ENCODE peak calls at places on chromosome 9, in six cellular contexts. F is cardiac muscle cell, B is right lobe of liver, U is fibroblast of villous mesenchyme, S is GM10248, E is psoas muscle. H is an unnamed sample.

GRCh38 chr9:89387970-89388867 is 69.9 kb downstream of the SECISBP2 start:
- DNase-seq in S (no peak), F (peak; percentile 93), B (peak; percentile 82), E (peak; percentile 76), U (peak; percentile 98), H (no peak)

GRCh38 chr9:126915281-126915816 is 767 bp downstream of the RALGPS1 start:
- DNase-seq in S (no peak), F (no peak), B (peak; percentile 61), U (no peak), E (peak; percentile 21), H (peak; percentile 95)

GRCh38 chr9:98995971-98996504 is 52.3 kb downstream of the COL15A1 start:
- DNase-seq in B (no peak), U (no peak), F (no peak), E (no peak), S (no peak), H (no peak)

GRCh38 chr9:25864509-25864908 is 186.3 kb upstream of the TUSC1 start:
- DNase-seq in E (no peak), F (peak; percentile 2), B (no peak), U (no peak), S (no peak), H (no peak)

GRCh38 chr9:88829276-88829675 is 162.0 kb upstream of the S1PR3 start:
- DNase-seq in B (no peak), U (no peak), F (no peak), S (no peak), E (no peak), H (no peak)

GRCh38 chr9:110994771-110995241 is 43.5 kb downstream of the LPAR1 start:
- DNase-seq in E (no peak), U (peak; percentile 77), S (no peak), B (no peak), F (peak; percentile 22), H (no peak)

GRCh38 chr9:95494416-95495371 is 22.1 kb downstream of the PTCH1 start:
- DNase-seq in E (no peak), S (peak; percentile 81), U (peak; percentile 56), B (no peak), F (no peak), H (peak; percentile 87)

GRCh38 chr9:127316586-127317383 is 52.2 kb downstream of the GARNL3 start:
- DNase-seq in E (no peak), B (no peak), S (no peak), F (no peak), U (no peak), H (no peak)

GRCh38 chr9:129486496-129487306 is 134.2 kb downstream of the C9orf50 start:
- DNase-seq in B (peak; percentile 92), U (peak; percentile 60), E (peak; percentile 83), S (no peak), F (peak; percentile 76), H (peak; percentile 67)

GRCh38 chr9:130443840-130444492 is 795 bp upstream of the ASS1 start:
- DNase-seq in F (peak; percentile 39), U (no peak), S (no peak), E (peak; percentile 65), B (peak; percentile 87), H (no peak)

GRCh38 chr9:33082135-33082534 is 5.7 kb upstream of the SMU1 start:
- DNase-seq in F (no peak), B (peak; percentile 74), S (no peak), E (no peak), U (no peak), H (no peak)

GRCh38 chr9:121992571-121993212 is 100.4 kb downstream of the TTLL11 start:
- DNase-seq in E (peak; percentile 43), F (peak; percentile 84), S (peak; percentile 70), B (peak; percentile 59), U (peak; percentile 83), H (peak; percentile 75)

DNA sequence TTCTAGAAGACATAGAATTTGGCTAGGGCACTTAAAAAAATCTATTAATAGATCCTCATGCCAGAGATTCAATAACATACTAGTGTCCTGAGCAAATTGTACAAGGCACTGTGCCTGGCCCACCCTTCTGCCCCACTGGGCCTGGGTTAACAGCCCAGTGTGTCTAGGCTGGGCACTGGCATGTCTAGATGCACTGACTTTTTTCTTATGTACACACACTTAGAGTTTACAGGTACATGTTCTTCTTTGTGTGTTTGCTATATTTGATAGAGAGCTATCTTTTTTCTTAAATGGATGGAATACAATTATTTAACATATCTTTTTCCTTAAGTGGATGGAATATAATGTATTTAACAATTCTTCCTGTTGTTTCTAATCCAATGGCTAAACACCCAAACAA is 241.5 kb downstream of the AUH start:
- DNase-seq in U (no peak), E (no peak), F (no peak), S (no peak), B (no peak), H (no peak)
- TF ChIP-seq CTCF in U (no peak), E (no peak), F (no peak), S (no peak), B (no peak), H (no peak)

GRCh38 chr9:136564379-136564988 is 18.6 kb upstream of the NOTCH1 start:
- DNase-seq in E (peak; percentile 78), U (peak; percentile 91), S (peak; percentile 84), B (peak; percentile 85), F (peak; percentile 85), H (peak; percentile 81)
- TF ChIP-seq CTCF in E (no peak), U (peak; percentile 30), S (peak; percentile 28), B (peak; percentile 6), F (peak; percentile 19), H (no peak)

GRCh38 chr9:101727621-101728524 is 10.6 kb downstream of the GRIN3A start:
- DNase-seq in F (peak; percentile 12), B (no peak), E (no peak), S (peak; percentile 29), U (peak; percentile 3), H (peak; percentile 66)
- TF ChIP-seq CTCF in F (peak; percentile 51), B (peak; percentile 62), E (peak; percentile 31), S (peak; percentile 50), U (peak; percentile 55), H (peak; percentile 64)

GRCh38 chr9:79254900-79255651 is 316.7 kb upstream of the TLE4 start:
- DNase-seq in B (no peak), S (no peak), U (no peak), F (peak; percentile 24), E (no peak), H (peak; percentile 72)
- TF ChIP-seq CTCF in B (no peak), S (no peak), U (peak; percentile 38), F (peak; percentile 25), E (no peak), H (peak; percentile 75)

DNA sequence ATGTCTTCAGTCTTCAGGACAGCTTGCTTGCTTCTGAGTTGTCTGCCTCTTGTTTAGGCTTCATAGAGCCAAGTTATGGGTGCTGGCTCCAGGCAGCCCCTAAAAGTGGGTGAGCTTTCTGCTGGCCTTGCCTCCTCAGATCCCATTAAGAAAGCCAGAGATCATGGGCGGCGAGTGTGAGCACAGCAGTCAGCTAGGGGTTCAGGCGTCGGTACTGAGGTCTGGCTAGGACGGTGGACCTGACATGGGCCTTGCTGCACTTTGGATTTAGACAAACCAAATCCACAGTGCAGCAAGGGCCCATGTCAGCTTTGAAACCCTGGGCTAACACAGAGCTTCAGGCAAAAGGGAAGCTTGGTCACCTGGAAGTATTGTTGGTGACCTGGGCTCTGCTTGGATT is 17.6 kb downstream of the PSAT1 start:
- DNase-seq in B (no peak), S (no peak), F (no peak), E (no peak), U (no peak), H (peak; percentile 41)
- TF ChIP-seq CTCF in B (no peak), S (no peak), F (no peak), E (no peak), U (no peak), H (no peak)

GRCh38 chr9:12719431-12719830 is 26.2 kb downstream of the TYRP1 start:
- DNase-seq in U (peak; percentile 64), B (no peak), E (no peak), F (peak; percentile 68), S (no peak), H (no peak)

GRCh38 chr9:12720551-12720950 is 27.4 kb downstream of the TYRP1 start:
- DNase-seq in S (no peak), F (no peak), E (no peak), B (no peak), U (no peak), H (no peak)

GRCh38 chr9:12722131-12722530 is 28.9 kb downstream of the TYRP1 start:
- DNase-seq in F (peak; percentile 16), U (peak; percentile 32), S (no peak), B (no peak), E (no peak), H (no peak)

GRCh38 chr9:12726795-12727194 is 33.6 kb downstream of the TYRP1 start:
- DNase-seq in B (no peak), S (no peak), E (no peak), U (no peak), F (no peak), H (no peak)

GRCh38 chr9:12723409-12724028 is 30.3 kb downstream of the TYRP1 start:
- DNase-seq in U (peak; percentile 47), E (no peak), B (no peak), S (no peak), F (peak; percentile 52), H (no peak)
- TF ChIP-seq CTCF in U (peak; percentile 49), E (peak; percentile 46), B (peak; percentile 60), S (peak; percentile 36), F (peak; percentile 46), H (peak; percentile 68)

GRCh38 chr9:36598281-36598680 is 25.6 kb downstream of the MELK start:
- DNase-seq in B (no peak), U (peak; percentile 61), F (peak; percentile 44), S (no peak), E (no peak), H (no peak)

GRCh38 chr9:36594228-36594627 is 21.5 kb downstream of the MELK start:
- DNase-seq in S (no peak), E (no peak), F (no peak), U (no peak), B (no peak), H (no peak)

GRCh38 chr9:36603006-36603405 is 30.3 kb downstream of the MELK start:
- DNase-seq in B (no peak), S (peak; percentile 68), F (peak; percentile 40), U (peak; percentile 73), E (no peak), H (no peak)

GRCh38 chr9:36592801-36593583 is 20.3 kb downstream of the MELK start:
- DNase-seq in E (no peak), F (no peak), U (no peak), B (no peak), S (no peak), H (no peak)

DNA sequence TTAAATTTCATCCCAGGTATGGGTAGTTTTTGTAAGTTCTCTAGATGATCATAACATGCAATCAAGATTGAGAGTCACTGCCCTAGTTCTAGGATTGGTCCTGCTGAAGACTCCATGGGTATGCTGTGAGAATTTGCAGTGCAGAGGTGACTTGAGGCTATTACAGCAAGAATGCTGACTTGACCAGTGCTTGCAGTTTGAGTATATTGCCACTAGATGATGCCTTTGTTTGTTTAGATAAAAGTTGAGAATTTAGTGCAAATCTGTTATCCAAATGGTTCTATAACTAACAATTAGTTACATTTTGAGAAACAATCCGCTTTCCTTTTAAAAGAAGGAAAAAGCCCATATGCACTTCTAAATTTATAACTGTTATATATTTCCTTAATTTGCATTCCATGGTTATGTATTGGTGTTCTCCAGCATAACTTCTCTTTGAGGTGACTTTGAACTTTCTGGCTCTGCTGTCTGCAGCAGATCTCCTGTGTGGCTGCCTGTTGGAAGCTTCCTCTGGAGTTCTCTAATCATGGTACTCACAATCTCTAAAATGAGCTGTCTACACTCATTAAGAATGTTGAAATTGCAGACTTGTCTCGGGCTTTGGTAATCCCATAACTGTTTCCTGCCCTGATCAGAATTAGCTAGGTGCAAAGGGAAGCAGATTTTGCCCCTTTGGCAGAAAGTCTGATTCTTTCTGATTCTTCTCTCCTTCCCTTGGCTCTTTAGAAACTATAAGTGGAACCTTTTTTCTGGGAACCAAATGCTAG is 24.9 kb downstream of the MELK start:
- DNase-seq in U (peak; percentile 60), F (peak; percentile 78), B (no peak), S (peak; percentile 25), E (no peak), H (peak; percentile 46)
- TF ChIP-seq CTCF in U (peak; percentile 80), F (peak; percentile 81), B (peak; percentile 48), S (peak; percentile 49), E (peak; percentile 17), H (peak; percentile 78)